ENCODE peak calls at places on chromosomes 1 and 21, in six cellular contexts. One of them, this sample, is unnamed.

GRCh38 chr1:99537886-99538617 is 107.9 kb upstream of the PALMD start:
- DNase-seq in GM13976: no peak
- DNase-seq in lower lobe of right lung: no peak
- DNase-seq in type B pancreatic cell: no peak
- DNase-seq in brain microvascular endothelial cell: no peak
- DNase-seq in activated T-cell treated with anti-CD3 and anti-CD28 coated beads, Interleukin-2, amount 50 U/mL, for 48 hours: no peak
- DNase-seq in this sample: no peak

GRCh38 chr1:225388372-225388771 is 39.5 kb downstream of the LBR start:
- DNase-seq in GM13976: no peak
- DNase-seq in lower lobe of right lung: no peak
- DNase-seq in type B pancreatic cell: no peak
- DNase-seq in brain microvascular endothelial cell: no peak
- DNase-seq in activated T-cell treated with anti-CD3 and anti-CD28 coated beads, Interleukin-2, amount 50 U/mL, for 48 hours: no peak
- DNase-seq in this sample: no peak

GRCh38 chr1:10866314-10867091 is 70.1 kb upstream of the CASZ1 start:
- DNase-seq in GM13976: no peak
- DNase-seq in lower lobe of right lung: no peak
- DNase-seq in type B pancreatic cell: no peak
- DNase-seq in brain microvascular endothelial cell: peak
- DNase-seq in activated T-cell treated with anti-CD3 and anti-CD28 coated beads, Interleukin-2, amount 50 U/mL, for 48 hours: peak
- DNase-seq in this sample: no peak

GRCh38 chr21:36847189-36847588 is 119.3 kb downstream of the HLCS start:
- DNase-seq in GM13976: no peak
- DNase-seq in lower lobe of right lung: no peak
- DNase-seq in type B pancreatic cell: no peak
- DNase-seq in brain microvascular endothelial cell: peak
- DNase-seq in activated T-cell treated with anti-CD3 and anti-CD28 coated beads, Interleukin-2, amount 50 U/mL, for 48 hours: no peak
- DNase-seq in this sample: no peak

GRCh38 chr1:10353693-10354092 is 45.2 kb upstream of the PGD start:
- DNase-seq in GM13976: no peak
- DNase-seq in lower lobe of right lung: no peak
- DNase-seq in type B pancreatic cell: no peak
- DNase-seq in brain microvascular endothelial cell: no peak
- DNase-seq in activated T-cell treated with anti-CD3 and anti-CD28 coated beads, Interleukin-2, amount 50 U/mL, for 48 hours: no peak
- DNase-seq in this sample: no peak

GRCh38 chr1:24929876-24930702 is at the start of gene RUNX3:
- DNase-seq in GM13976: peak
- DNase-seq in lower lobe of right lung: peak
- DNase-seq in type B pancreatic cell: no peak
- DNase-seq in brain microvascular endothelial cell: no peak
- DNase-seq in activated T-cell treated with anti-CD3 and anti-CD28 coated beads, Interleukin-2, amount 50 U/mL, for 48 hours: peak
- DNase-seq in this sample: no peak

GRCh38 chr1:202697038-202697437 is 13.2 kb downstream of the SYT2 start:
- DNase-seq in GM13976: no peak
- DNase-seq in lower lobe of right lung: no peak
- DNase-seq in type B pancreatic cell: no peak
- DNase-seq in brain microvascular endothelial cell: no peak
- DNase-seq in activated T-cell treated with anti-CD3 and anti-CD28 coated beads, Interleukin-2, amount 50 U/mL, for 48 hours: no peak
- DNase-seq in this sample: no peak

GRCh38 chr1:229893762-229894444 is 173.1 kb upstream of the GALNT2 start:
- DNase-seq in GM13976: no peak
- DNase-seq in lower lobe of right lung: no peak
- DNase-seq in type B pancreatic cell: no peak
- DNase-seq in brain microvascular endothelial cell: no peak
- DNase-seq in activated T-cell treated with anti-CD3 and anti-CD28 coated beads, Interleukin-2, amount 50 U/mL, for 48 hours: no peak
- DNase-seq in this sample: peak

GRCh38 chr1:207919523-207920210 is 8.7 kb upstream of the CD34 start:
- DNase-seq in GM13976: no peak
- DNase-seq in lower lobe of right lung: no peak
- DNase-seq in type B pancreatic cell: no peak
- DNase-seq in brain microvascular endothelial cell: no peak
- DNase-seq in activated T-cell treated with anti-CD3 and anti-CD28 coated beads, Interleukin-2, amount 50 U/mL, for 48 hours: no peak
- DNase-seq in this sample: peak

GRCh38 chr1:97999320-97999719 is 78.5 kb upstream of the DPYD start:
- DNase-seq in GM13976: no peak
- DNase-seq in lower lobe of right lung: no peak
- DNase-seq in type B pancreatic cell: no peak
- DNase-seq in brain microvascular endothelial cell: peak
- DNase-seq in activated T-cell treated with anti-CD3 and anti-CD28 coated beads, Interleukin-2, amount 50 U/mL, for 48 hours: no peak
- DNase-seq in this sample: no peak

GRCh38 chr1:202105571-202106339 is 17.0 kb upstream of the GPR37L1 start:
- DNase-seq in GM13976: no peak
- DNase-seq in lower lobe of right lung: no peak
- DNase-seq in type B pancreatic cell: no peak
- DNase-seq in brain microvascular endothelial cell: peak
- DNase-seq in activated T-cell treated with anti-CD3 and anti-CD28 coated beads, Interleukin-2, amount 50 U/mL, for 48 hours: no peak
- DNase-seq in this sample: no peak

GRCh38 chr1:31712041-31712440 is 8.2 kb upstream of the COL16A1 start:
- DNase-seq in GM13976: no peak
- DNase-seq in lower lobe of right lung: no peak
- DNase-seq in type B pancreatic cell: no peak
- DNase-seq in brain microvascular endothelial cell: peak
- DNase-seq in activated T-cell treated with anti-CD3 and anti-CD28 coated beads, Interleukin-2, amount 50 U/mL, for 48 hours: no peak
- DNase-seq in this sample: no peak

GRCh38 chr1:6989506-6990159 is 204.4 kb downstream of the CAMTA1 start:
- DNase-seq in GM13976: no peak
- DNase-seq in lower lobe of right lung: no peak
- DNase-seq in type B pancreatic cell: no peak
- DNase-seq in brain microvascular endothelial cell: no peak
- DNase-seq in activated T-cell treated with anti-CD3 and anti-CD28 coated beads, Interleukin-2, amount 50 U/mL, for 48 hours: no peak
- DNase-seq in this sample: no peak

GRCh38 chr21:45940621-45941337 is 40.8 kb upstream of the COL6A1 start:
- DNase-seq in GM13976: no peak
- DNase-seq in lower lobe of right lung: no peak
- DNase-seq in type B pancreatic cell: no peak
- DNase-seq in brain microvascular endothelial cell: no peak
- DNase-seq in activated T-cell treated with anti-CD3 and anti-CD28 coated beads, Interleukin-2, amount 50 U/mL, for 48 hours: no peak
- DNase-seq in this sample: no peak

GRCh38 chr1:115546846-115547245 is 94.9 kb upstream of the VANGL1 start:
- DNase-seq in GM13976: no peak
- DNase-seq in lower lobe of right lung: no peak
- DNase-seq in type B pancreatic cell: no peak
- DNase-seq in brain microvascular endothelial cell: no peak
- DNase-seq in activated T-cell treated with anti-CD3 and anti-CD28 coated beads, Interleukin-2, amount 50 U/mL, for 48 hours: no peak
- DNase-seq in this sample: no peak